ENCODE peak calls at places on chromosomes 7 and 10, in seven cellular contexts. X is mesendoderm, Q is left cardiac atrium, R is posterior cingulate gyrus, V is substantia nigra, E is activated B cell treated with CpG ODN at 0.5 μM for 24 hours, T is heart right ventricle. Y is an unnamed sample.

GRCh38 chr10:71433116-71433982 is 36.6 kb downstream of the CDH23 start:
- DNase-seq in T (no peak), X (no peak), Q (no peak), R (no peak), E (no peak), V (peak), Y (no peak)

GRCh38 chr10:68901106-68901927 is at the start of gene DDX50:
- DNase-seq in X (peak), T (peak), E (peak), Q (peak), R (peak), V (peak), Y (peak)

GRCh38 chr7:16688249-16688648 is 42.3 kb downstream of the BZW2 start:
- DNase-seq in R (no peak), E (no peak), Q (no peak), X (peak), T (no peak), V (no peak), Y (no peak)

GRCh38 chr10:113303747-113304146 is 249.1 kb upstream of the HABP2 start:
- DNase-seq in Q (no peak), T (no peak), X (no peak), E (no peak), V (no peak), R (no peak), Y (no peak)

GRCh38 chr10:117275121-117275520 is 34.2 kb downstream of the SLC18A2 start:
- DNase-seq in V (no peak), T (no peak), E (no peak), X (no peak), Q (no peak), R (no peak), Y (no peak)

GRCh38 chr10:58810751-58811150 is 298.1 kb downstream of the BICC1 start:
- DNase-seq in T (no peak), X (no peak), E (no peak), V (no peak), R (no peak), Q (no peak), Y (no peak)

GRCh38 chr10:1184541-1185415 is 128.6 kb downstream of the WDR37 start:
- DNase-seq in V (no peak), E (no peak), R (no peak), Q (no peak), X (no peak), T (no peak), Y (no peak)

GRCh38 chr7:26306770-26307169 is 15.1 kb downstream of the SNX10 start:
- DNase-seq in T (no peak), Q (no peak), R (no peak), E (no peak), V (no peak), X (peak), Y (no peak)

GRCh38 chr10:91043173-91043910 is 122.5 kb upstream of the ANKRD1 start:
- DNase-seq in R (no peak), Q (no peak), T (peak), V (no peak), X (peak), E (no peak), Y (no peak)